ENCODE peak calls at places on chromosomes 7 and 10, in eight cellular contexts. F, Z, T, Q, G, I, A and E are unnamed samples.

GRCh38 chr7:158856883-158857668 is 718 bp downstream of the DYNC2I1 start:
- DNase-seq in G (no peak), I (no peak), T (no peak), Z (no peak), F (no peak), A (no peak), Q (no peak), E (no peak)

GRCh38 chr7:26705567-26705966 is 158.8 kb downstream of the SKAP2 start:
- DNase-seq in G (peak), F (peak), Q (peak), Z (peak), T (no peak), I (no peak), A (no peak), E (peak)

GRCh38 chr7:1920266-1920681 is 250.2 kb downstream of the ELFN1 start:
- DNase-seq in G (no peak), Z (no peak), A (no peak), I (peak), T (peak), F (no peak), Q (no peak), E (no peak)

GRCh38 chr10:19592276-19592675 is 224.0 kb upstream of the PLXDC2 start:
- DNase-seq in Q (peak), G (no peak), I (no peak), T (no peak), F (no peak), Z (peak), A (peak), E (peak)

GRCh38 chr7:78634073-78634472 is 819.4 kb downstream of the MAGI2 start:
- DNase-seq in G (no peak), F (no peak), I (no peak), T (no peak), Z (no peak), A (no peak), Q (no peak), E (no peak)

GRCh38 chr7:128347573-128348147 is 4.0 kb upstream of the RBM28 start:
- DNase-seq in A (no peak), G (peak), Z (peak), Q (peak), I (peak), T (peak), F (no peak), E (peak)

GRCh38 chr10:27687326-27687725 is 58.3 kb downstream of the MKX start:
- DNase-seq in G (peak), T (no peak), I (no peak), A (no peak), Z (no peak), Q (no peak), F (no peak), E (no peak)

GRCh38 chr7:64849250-64849923 is 53.7 kb upstream of the ZNF273 start:
- DNase-seq in I (no peak), G (no peak), T (no peak), F (no peak), A (peak), Z (no peak), Q (no peak), E (no peak)

GRCh38 chr7:2042650-2043049 is 190.1 kb downstream of the MAD1L1 start:
- DNase-seq in A (no peak), T (no peak), Q (no peak), I (no peak), G (no peak), F (no peak), Z (no peak), E (no peak)

GRCh38 chr10:30189254-30189583 is 129.8 kb upstream of the JCAD start:
- DNase-seq in A (no peak), Z (no peak), F (no peak), Q (no peak), T (no peak), G (no peak), I (no peak), E (no peak)

GRCh38 chr10:60433684-60434083 is 44.0 kb upstream of the ANK3 start:
- DNase-seq in Z (peak), Q (no peak), I (no peak), A (no peak), T (no peak), F (peak), G (peak), E (peak)

GRCh38 chr10:98673156-98673765 is 226.5 kb upstream of the HPS1 start:
- DNase-seq in G (peak), Z (no peak), A (no peak), Q (no peak), F (peak), I (no peak), T (no peak), E (no peak)

GRCh38 chr7:20598479-20599419 is 16.7 kb upstream of the ABCB5 start:
- DNase-seq in Z (peak), A (peak), G (peak), T (peak), F (no peak), I (no peak), Q (peak), E (peak)

GRCh38 chr7:51647931-51648351 is 331.3 kb upstream of the COBL start:
- DNase-seq in I (no peak), Q (peak), F (no peak), T (peak), Z (peak), A (no peak), G (no peak), E (peak)

GRCh38 chr7:111126987-111127386 is 36.1 kb downstream of the LRRN3 start:
- DNase-seq in I (no peak), Q (peak), Z (peak), T (no peak), F (no peak), G (no peak), A (peak), E (peak)

GRCh38 chr7:149686001-149686400 is 87.4 kb downstream of the ZNF467 start:
- DNase-seq in Q (no peak), T (no peak), A (no peak), F (peak), G (peak), Z (peak), I (no peak), E (peak)

GRCh38 chr10:86360657-86361056 is 5.9 kb downstream of the GRID1 start:
- DNase-seq in F (no peak), Q (no peak), I (no peak), Z (no peak), T (no peak), G (no peak), A (no peak), E (no peak)

GRCh38 chr10:78109210-78109609 is 75.5 kb downstream of the RPS24 start:
- DNase-seq in Z (no peak), A (no peak), T (no peak), G (no peak), F (no peak), Q (no peak), I (no peak), E (no peak)

GRCh38 chr7:112453505-112454171 is 3.4 kb downstream of the IFRD1 start:
- DNase-seq in T (no peak), Q (no peak), F (peak), I (no peak), G (peak), A (no peak), Z (peak), E (peak)
- H3K4me3 ChIP-seq in T (peak), Q (peak), F (no peak), I (peak), G (no peak), A (peak), Z (peak), E (peak)

GRCh38 chr10:5619366-5620211 is 46.8 kb downstream of the ASB13 start:
- DNase-seq in I (no peak), G (peak), T (no peak), A (peak), Z (no peak), F (no peak), Q (no peak), E (peak)
- H3K4me3 ChIP-seq in I (no peak), G (no peak), T (no peak), A (no peak), Z (no peak), F (no peak), Q (no peak), E (no peak)

DNA sequence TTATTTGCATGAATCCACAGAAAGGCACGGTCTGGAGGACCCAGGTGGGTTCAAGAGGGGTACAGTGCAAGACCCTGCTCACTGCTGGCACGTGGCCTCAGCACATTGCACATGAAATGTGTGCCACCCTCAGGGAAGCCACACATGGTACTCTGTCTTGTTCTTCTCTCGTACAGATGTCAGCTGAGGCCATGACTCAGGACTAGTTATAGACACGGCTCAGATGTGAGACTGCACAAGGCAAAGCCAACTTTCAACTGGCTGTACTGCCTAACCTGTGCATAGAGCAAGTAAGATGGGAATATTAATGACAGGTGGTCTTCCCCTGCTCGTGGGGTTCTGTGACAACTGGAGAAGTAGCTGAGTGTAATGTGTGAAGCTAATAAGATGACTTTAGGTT is 249.4 kb upstream of the CTBP2 start:
- DNase-seq in T (no peak), A (no peak), F (no peak), I (no peak), Q (no peak), Z (no peak), G (no peak), E (no peak)
- H3K4me3 ChIP-seq in T (no peak), A (no peak), F (no peak), I (no peak), Q (no peak), Z (no peak), G (no peak), E (no peak)

DNA sequence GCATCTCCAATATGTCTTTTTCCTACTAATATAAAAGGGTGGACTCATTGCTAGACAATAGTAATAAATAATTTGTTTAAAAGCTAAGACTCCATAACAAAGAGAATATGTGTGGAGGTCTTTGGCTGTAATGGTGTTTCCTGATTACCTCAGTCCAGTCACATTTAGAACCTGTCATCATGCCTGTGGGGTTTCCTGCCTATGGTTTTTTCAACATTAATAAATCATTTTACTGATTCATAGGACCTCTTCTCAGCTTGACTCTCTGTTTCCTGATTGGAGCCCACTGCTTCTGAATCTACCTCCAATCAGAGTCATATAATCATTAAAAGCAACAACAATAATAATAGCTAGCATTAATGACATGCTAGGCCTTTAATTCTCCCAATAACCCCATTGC is 52.4 kb upstream of the GNAI1 start:
- DNase-seq in G (no peak), F (no peak), Q (no peak), Z (no peak), I (no peak), T (no peak), A (no peak), E (no peak)
- H3K4me3 ChIP-seq in G (no peak), F (no peak), Q (no peak), Z (no peak), I (no peak), T (no peak), A (no peak), E (no peak)

GRCh38 chr10:71985542-71986250 is 21.5 kb downstream of the CHST3 start:
- DNase-seq in Q (no peak), A (no peak), G (peak), T (peak), Z (peak), F (peak), I (no peak), E (peak)

GRCh38 chr10:71984798-71985388 is 20.7 kb downstream of the CHST3 start:
- DNase-seq in Z (no peak), A (no peak), T (peak), F (no peak), Q (no peak), G (no peak), I (no peak), E (no peak)

GRCh38 chr10:71982269-71983178 is 18.3 kb downstream of the CHST3 start:
- DNase-seq in G (no peak), I (no peak), A (no peak), F (no peak), Q (no peak), T (peak), Z (no peak), E (no peak)

GRCh38 chr10:71981868-71982230 is 17.7 kb downstream of the CHST3 start:
- DNase-seq in G (no peak), Z (no peak), T (no peak), A (no peak), I (no peak), F (no peak), Q (no peak), E (no peak)

GRCh38 chr10:71984126-71984797 is 20.1 kb downstream of the CHST3 start:
- DNase-seq in A (no peak), Q (no peak), I (no peak), F (no peak), G (no peak), Z (no peak), T (peak), E (no peak)
- H3K4me3 ChIP-seq in A (no peak), Q (no peak), I (no peak), F (no peak), G (no peak), Z (no peak), T (no peak), E (no peak)